ENCODE peak calls at places on chromosome 21, in five cellular contexts. T is RCC 7860; A is memory B cell; P is transverse colon; J is activated CD4-positive, CD25-positive, alpha-beta regulatory T cell. R is an unnamed sample.
A peak's percentile ranks its signal among the peaks of the same experiment; 100 is the strongest.

GRCh38 chr21:44856131-44856530 is 17.4 kb downstream of the PTTG1IP start:
- DNase-seq in J (no peak), T (no peak), A (no peak), P (no peak), R (no peak)

GRCh38 chr21:33273044-33273443 is 6.9 kb downstream of the IL10RB start:
- DNase-seq in T (no peak), J (no peak), A (no peak), P (no peak), R (no peak)

GRCh38 chr21:35779690-35780570 is 280.4 kb downstream of the SETD4 start:
- DNase-seq in T (peak; percentile 99), J (no peak), A (no peak), P (no peak), R (no peak)

GRCh38 chr21:44304846-44305245 is 5.0 kb downstream of the PFKL start:
- DNase-seq in T (peak; percentile 13), P (peak; percentile 64), A (peak; percentile 46), J (no peak), R (no peak)

GRCh38 chr21:42765656-42766055 is 112.2 kb downstream of the PDE9A start:
- DNase-seq in J (no peak), P (no peak), A (no peak), T (no peak), R (no peak)

GRCh38 chr21:30072496-30072895 is 94.1 kb downstream of the CLDN17 start:
- DNase-seq in T (no peak), J (no peak), A (no peak), P (peak; percentile 46), R (no peak)

GRCh38 chr21:36048357-36048756 is 12.0 kb downstream of the SETD4 start:
- DNase-seq in A (no peak), J (no peak), T (no peak), P (no peak), R (no peak)

GRCh38 chr21:35291034-35291433 is 241.9 kb upstream of the RUNX1 start:
- DNase-seq in A (no peak), P (no peak), J (no peak), T (peak; percentile 73), R (no peak)

GRCh38 chr21:37916795-37917142 is 512 bp upstream of the KCNJ6 start:
- DNase-seq in T (no peak), P (no peak), A (no peak), J (no peak), R (no peak)

GRCh38 chr21:41112740-41113692 is 54.9 kb upstream of the BACE2 start:
- DNase-seq in J (no peak), T (peak; percentile 84), P (no peak), A (no peak), R (no peak)

GRCh38 chr21:34722684-34723300 is 54.0 kb downstream of the CLIC6 start:
- DNase-seq in A (peak; percentile 9), T (no peak), P (no peak), J (peak; percentile 7), R (no peak)

GRCh38 chr21:44375281-44375651 is 21.8 kb downstream of the TRPM2 start:
- DNase-seq in J (no peak), A (peak; percentile 20), T (no peak), P (peak; percentile 55), R (no peak)

GRCh38 chr21:40166291-40166843 is 299.1 kb downstream of the PCP4 start:
- DNase-seq in J (no peak), A (no peak), T (no peak), P (no peak), R (no peak)

GRCh38 chr21:33541105-33541711 is 709 bp downstream of the GART start:
- DNase-seq in A (no peak), P (no peak), J (no peak), T (no peak), R (no peak)

GRCh38 chr21:34908424-34909055 is 140.6 kb downstream of the RUNX1 start:
- DNase-seq in A (no peak), T (no peak), J (no peak), P (no peak), R (no peak)

GRCh38 chr21:29949991-29950390 is 10.2 kb upstream of the GRIK1 start:
- DNase-seq in A (no peak), T (no peak), P (no peak), J (no peak), R (no peak)

GRCh38 chr21:31623664-31624063 is 35.8 kb upstream of the SOD1 start:
- DNase-seq in J (no peak), A (no peak), T (no peak), P (no peak), R (no peak)

GRCh38 chr21:36700961-36701911 is 2.3 kb downstream of the SIM2 start:
- DNase-seq in A (no peak), P (no peak), T (no peak), J (no peak), R (no peak)

GRCh38 chr21:27561116-27561515 is 594.2 kb upstream of the ADAMTS5 start:
- DNase-seq in A (no peak), T (no peak), P (peak; percentile 11), J (no peak), R (no peak)

GRCh38 chr21:44434936-44435635 is 20.2 kb upstream of the LRRC3 start:
- DNase-seq in P (peak; percentile 5), A (no peak), J (no peak), T (no peak), R (no peak)

R was measured in T-helper 22 cell.